ENCODE peak calls at places on chromosomes 12 and 14, in nine cellular contexts. O, G, J, N, F, X, L, C and Y are unnamed samples.

GRCh38 chr12:102543494-102543893 is 63.1 kb upstream of the IGF1 start:
- DNase-seq in O (no peak), G (no peak), J (no peak), N (no peak), F (no peak), X (no peak), L (no peak), C (no peak), Y (no peak)

GRCh38 chr12:47707905-47708543 is 2.2 kb upstream of the RPAP3 start:
- DNase-seq in O (no peak), G (no peak), J (no peak), N (no peak), F (no peak), X (no peak), L (no peak), C (no peak), Y (no peak)

GRCh38 chr12:108611884-108612415 is 14.1 kb upstream of the TMEM119 start:
- DNase-seq in O (no peak), G (no peak), J (peak; percentile 57), N (peak; percentile 24), F (no peak), X (no peak), L (peak; percentile 97), C (peak; percentile 61), Y (no peak)

GRCh38 chr12:45878630-45879255 is 111.6 kb downstream of the SCAF11 start:
- DNase-seq in O (no peak), G (no peak), J (no peak), N (no peak), F (no peak), X (no peak), L (peak; percentile 8), C (no peak), Y (no peak)

GRCh38 chr14:71050227-71050823 is 143.1 kb downstream of the PCNX1 start:
- DNase-seq in O (no peak), G (no peak), J (no peak), N (no peak), F (no peak), X (no peak), L (peak; percentile 18), C (no peak), Y (no peak)

GRCh38 chr14:32711103-32711680 is 227.5 kb upstream of the NPAS3 start:
- DNase-seq in O (peak; percentile 39), G (peak; percentile 17), J (no peak), N (no peak), F (no peak), X (no peak), L (peak; percentile 47), C (no peak), Y (peak; percentile 17)

GRCh38 chr12:24595652-24596235 is 353.2 kb downstream of the BCAT1 start:
- DNase-seq in O (no peak), G (no peak), J (no peak), N (no peak), F (no peak), X (no peak), L (peak; percentile 11), C (no peak), Y (no peak)

GRCh38 chr14:30389134-30389900 is 169.6 kb upstream of the G2E3 start:
- DNase-seq in O (no peak), G (peak; percentile 7), J (no peak), N (no peak), F (no peak), X (no peak), L (peak; percentile 16), C (no peak), Y (peak; percentile 63)

GRCh38 chr12:49683604-49684309 is 23.4 kb downstream of the FMNL3 start:
- DNase-seq in O (no peak), G (no peak), J (no peak), N (no peak), F (no peak), X (no peak), L (no peak), C (no peak), Y (no peak)
- H3K27ac ChIP-seq in O (no peak overlapping the region), G (no peak overlapping the region), J (no peak overlapping the region), N (no peak overlapping the region), F (peak overlapping the region; percentile 19), X (no peak overlapping the region), L (no peak overlapping the region), C (no peak overlapping the region), Y (no peak overlapping the region)

GRCh38 chr12:120254809-120255208 is 10.7 kb downstream of the PXN start:
- DNase-seq in O (no peak), G (no peak), J (no peak), N (no peak), F (no peak), X (no peak), L (no peak), C (no peak), Y (no peak)

GRCh38 chr12:120259418-120260202 is 5.9 kb downstream of the PXN start:
- DNase-seq in O (no peak), G (no peak), J (no peak), N (no peak), F (peak; percentile 42), X (no peak), L (peak; percentile 48), C (no peak), Y (no peak)

GRCh38 chr12:120257041-120257821 is 8.3 kb downstream of the PXN start:
- DNase-seq in O (no peak), G (peak; percentile 76), J (no peak), N (no peak), F (peak; percentile 53), X (no peak), L (peak; percentile 95), C (no peak), Y (peak; percentile 43)

GRCh38 chr12:120260607-120261006 is 4.9 kb downstream of the PXN start:
- DNase-seq in O (no peak), G (no peak), J (no peak), N (no peak), F (no peak), X (no peak), L (no peak), C (no peak), Y (no peak)

DNA sequence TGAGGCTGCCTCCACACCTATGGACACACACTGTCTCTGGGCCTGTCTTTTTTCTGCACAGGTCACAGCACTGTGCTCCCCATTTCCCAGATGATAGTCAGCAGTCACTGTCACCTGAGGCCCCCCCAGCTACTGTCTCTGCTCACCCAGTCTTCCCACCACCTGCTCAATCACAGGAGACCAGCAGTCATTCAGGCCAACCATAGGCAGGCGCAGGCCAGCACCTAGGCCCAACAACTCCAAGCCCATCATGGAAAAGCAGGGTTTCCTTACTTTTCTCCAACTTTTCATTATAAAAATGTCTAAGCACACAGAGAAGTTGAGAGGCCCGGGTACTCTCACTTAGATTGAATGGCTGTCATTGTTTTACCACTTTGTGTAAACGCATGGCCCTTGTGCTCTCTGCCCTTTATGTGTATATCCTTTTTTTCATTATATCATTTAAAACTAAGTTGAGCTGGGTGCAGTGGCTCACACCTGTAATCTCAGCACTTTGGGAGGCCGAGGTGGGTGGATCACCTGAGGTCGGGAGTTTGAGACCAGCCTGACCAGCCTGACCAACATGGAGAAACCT is 7.1 kb downstream of the PXN start:
- DNase-seq in O (no peak), G (no peak), J (no peak), N (no peak), F (no peak), X (no peak), L (no peak), C (no peak), Y (no peak)
- H3K27ac ChIP-seq in O (no peak overlapping the region), G (peak overlapping the region; percentile 82), J (no peak overlapping the region), N (peak overlapping the region; percentile 60), F (peak overlapping the region; percentile 90), X (peak overlapping the region; percentile 89), L (no peak overlapping the region), C (peak overlapping the region; percentile 22), Y (no peak overlapping the region)

DNA sequence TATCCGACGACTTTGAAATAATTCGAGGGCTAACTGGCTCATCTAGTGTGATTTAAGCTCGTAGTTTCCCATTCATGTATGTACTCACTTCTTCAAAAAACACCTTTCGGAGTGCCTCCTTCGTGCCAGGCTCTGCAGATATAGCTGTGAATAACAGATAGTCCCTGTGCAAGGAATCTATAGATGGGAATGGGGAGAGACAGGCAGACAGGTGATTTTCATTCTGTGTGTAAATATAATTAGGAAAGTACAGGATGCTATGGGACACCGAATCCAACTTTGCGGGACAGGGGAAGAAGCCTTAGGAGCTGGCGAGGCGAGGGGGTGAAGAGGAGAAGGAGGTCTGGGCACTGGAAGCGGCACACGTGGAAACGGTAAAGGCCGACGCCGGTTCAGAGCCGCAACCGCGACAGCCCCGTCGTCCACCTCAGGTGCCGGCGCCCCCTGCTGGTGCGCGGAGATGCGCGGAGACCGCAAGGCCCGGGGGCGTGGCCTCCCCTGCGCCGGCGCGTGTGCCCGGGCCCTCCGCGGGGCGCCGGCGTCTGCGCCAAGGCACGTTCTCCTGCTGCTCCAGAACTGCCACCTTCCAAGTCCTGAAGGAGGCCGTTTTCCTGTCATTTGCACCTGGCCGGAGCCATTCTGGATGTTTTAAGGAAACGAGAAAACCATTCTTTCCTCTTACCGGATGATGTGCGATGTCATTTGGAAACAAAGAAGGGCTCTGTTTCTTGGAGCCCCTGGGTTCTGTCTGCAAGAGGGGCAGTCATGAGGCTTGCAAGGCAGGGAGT is 18.0 kb upstream of the CACNA1C start:
- DNase-seq in O (peak; percentile 75), G (peak; percentile 88), J (peak; percentile 88), N (peak; percentile 65), F (peak; percentile 90), X (peak; percentile 30), L (peak; percentile 65), C (peak; percentile 78), Y (peak; percentile 99)
- H3K27ac ChIP-seq in O (no peak overlapping the region), G (peak overlapping the region; percentile 3), J (no peak overlapping the region), N (no peak overlapping the region), F (peak overlapping the region; percentile 87), X (no peak overlapping the region), L (no peak overlapping the region), C (no peak overlapping the region), Y (no peak overlapping the region)

GRCh38 chr14:99602788-99603415 is 1.1 kb downstream of the CCDC85C start:
- DNase-seq in O (no peak), G (no peak), J (no peak), N (no peak), F (no peak), X (no peak), L (no peak), C (no peak), Y (no peak)

GRCh38 chr14:99603471-99603933 is 505 bp downstream of the CCDC85C start:
- DNase-seq in O (no peak), G (no peak), J (peak; percentile 54), N (peak; percentile 34), F (peak; percentile 48), X (no peak), L (peak; percentile 68), C (no peak), Y (peak; percentile 57)

GRCh38 chr14:99601301-99601945 is 2.6 kb downstream of the CCDC85C start:
- DNase-seq in O (no peak), G (no peak), J (no peak), N (no peak), F (no peak), X (no peak), L (peak; percentile 70), C (no peak), Y (no peak)

GRCh38 chr14:99600232-99600888 is 3.6 kb downstream of the CCDC85C start:
- DNase-seq in O (no peak), G (no peak), J (no peak), N (no peak), F (no peak), X (no peak), L (no peak), C (no peak), Y (no peak)

DNA sequence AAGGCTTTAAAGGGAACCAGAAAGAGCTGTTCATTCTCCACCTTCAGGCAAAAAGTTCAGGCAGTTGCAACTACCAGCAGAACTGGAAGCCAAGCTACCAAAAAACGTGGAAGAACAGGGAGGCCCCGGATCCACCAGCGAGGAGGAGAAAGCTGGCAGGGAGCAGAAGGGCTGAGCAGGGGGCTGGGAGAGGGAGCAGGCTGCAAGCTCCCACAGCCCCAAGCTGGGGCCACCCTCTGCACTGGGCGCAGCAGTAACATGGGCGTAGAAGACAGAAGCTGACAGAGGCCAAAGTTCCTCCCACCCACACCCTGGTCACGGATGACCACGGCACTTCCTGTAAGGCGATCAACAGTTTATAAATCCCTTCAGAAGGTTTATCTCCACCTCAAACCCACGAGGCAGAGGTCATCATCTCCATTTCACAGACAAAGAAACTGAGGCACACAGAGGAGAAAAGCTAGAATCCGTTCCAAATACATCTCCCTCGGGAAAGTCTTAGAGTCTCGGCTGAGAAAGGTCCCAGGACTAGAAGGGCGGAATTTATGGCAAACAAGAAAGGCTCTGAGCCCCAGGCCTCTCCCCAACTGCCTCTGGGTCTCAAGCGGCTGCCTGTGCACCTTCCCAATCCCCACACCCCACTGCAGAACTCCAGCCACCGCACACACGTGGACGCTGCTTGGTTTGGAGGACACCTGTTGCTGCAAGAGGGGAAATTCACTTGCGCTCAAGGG is 1.8 kb downstream of the CCDC85C start:
- DNase-seq in O (no peak), G (no peak), J (no peak), N (no peak), F (no peak), X (no peak), L (peak; percentile 43), C (no peak), Y (peak; percentile 40)
- H3K27ac ChIP-seq in O (no peak overlapping the region), G (peak overlapping the region; percentile 54), J (no peak overlapping the region), N (no peak overlapping the region), F (peak overlapping the region; percentile 54), X (no peak overlapping the region), L (peak overlapping the region; percentile 44), C (peak overlapping the region; percentile 79), Y (peak overlapping the region; percentile 67)